ENCODE peak calls at places on chromosome 21, in seven cellular contexts. I is foreskin fibroblast; D is cardiac muscle cell; A is spleen; X is effector memory CD4-positive, alpha-beta T cell; W is kidney; G is IMR-90. N is an unnamed sample.

GRCh38 chr21:36428789-36429671 is 43.8 kb downstream of the CHAF1B start:
- DNase-seq in D (no peak), W (no peak), A (no peak), G (no peak), X (no peak), I (no peak), N (no peak)

GRCh38 chr21:34730756-34731445 is 62.1 kb downstream of the CLIC6 start:
- DNase-seq in X (no peak), D (no peak), W (no peak), I (no peak), A (no peak), G (no peak), N (no peak)

GRCh38 chr21:46594276-46594675 is 10.6 kb downstream of the S100B start:
- DNase-seq in X (no peak), G (no peak), A (no peak), W (no peak), I (no peak), D (no peak), N (no peak)

GRCh38 chr21:17351766-17352165 is 161.1 kb upstream of the CXADR start:
- DNase-seq in I (no peak), W (no peak), A (no peak), D (no peak), G (no peak), X (no peak), N (no peak)

GRCh38 chr21:27513825-27514224 is 546.9 kb upstream of the ADAMTS5 start:
- DNase-seq in A (no peak), I (peak; percentile 44), D (no peak), W (no peak), X (no peak), G (no peak), N (no peak)

GRCh38 chr21:15054089-15054488 is 10.7 kb downstream of the NRIP1 start:
- DNase-seq in A (no peak), X (no peak), W (no peak), D (no peak), G (no peak), I (no peak), N (no peak)

GRCh38 chr21:26280715-26281310 is 110.2 kb upstream of the APP start:
- DNase-seq in G (no peak), D (no peak), I (no peak), A (no peak), X (no peak), W (no peak), N (no peak)

GRCh38 chr21:41427556-41427955 is 1.5 kb downstream of the MX1 start:
- DNase-seq in I (no peak), D (no peak), W (no peak), G (no peak), A (no peak), X (no peak), N (no peak)

GRCh38 chr21:26969971-26970725 is 3.3 kb upstream of the ADAMTS5 start:
- DNase-seq in A (no peak), I (no peak), D (no peak), X (no peak), W (no peak), G (peak; percentile 22), N (no peak)

GRCh38 chr21:34878501-34878900 is 170.6 kb downstream of the RUNX1 start:
- DNase-seq in X (no peak), A (no peak), I (no peak), D (no peak), W (no peak), G (no peak), N (no peak)

GRCh38 chr21:34722684-34723300 is 54.0 kb downstream of the CLIC6 start:
- DNase-seq in I (no peak), G (no peak), A (no peak), X (no peak), W (peak; percentile 86), D (no peak), N (no peak)

GRCh38 chr21:40842197-40842552 is 4.8 kb downstream of the DSCAM start:
- DNase-seq in G (no peak), A (no peak), D (no peak), X (no peak), I (no peak), W (no peak), N (no peak)

GRCh38 chr21:35226960-35227741 is 178.0 kb upstream of the RUNX1 start:
- DNase-seq in A (no peak), X (peak; percentile 21), D (no peak), G (no peak), W (no peak), I (no peak), N (no peak)

GRCh38 chr21:42455196-42455595 is 40.8 kb downstream of the RSPH1 start:
- DNase-seq in I (no peak), W (no peak), X (no peak), D (no peak), A (peak; percentile 71), G (no peak), N (no peak)
- H3K4me3 ChIP-seq in I (no peak overlapping the region), W (no peak overlapping the region), X (no peak overlapping the region), D (no peak overlapping the region), A (no peak overlapping the region), G (no peak overlapping the region), N (no peak overlapping the region)

GRCh38 chr21:45019887-45020537 is 54.4 kb upstream of the ADARB1 start:
- DNase-seq in I (no peak), A (peak; percentile 78), G (no peak), D (no peak), W (no peak), X (no peak), N (no peak)

GRCh38 chr21:45019076-45019886 is 55.1 kb upstream of the ADARB1 start:
- DNase-seq in A (peak; percentile 71), I (no peak), X (no peak), D (no peak), G (no peak), W (peak; percentile 83), N (no peak)

GRCh38 chr21:45016491-45017375 is 57.6 kb upstream of the ADARB1 start:
- DNase-seq in W (peak; percentile 69), X (no peak), D (no peak), A (peak; percentile 49), G (no peak), I (no peak), N (no peak)

GRCh38 chr21:45017376-45017960 is 56.9 kb upstream of the ADARB1 start:
- DNase-seq in G (peak; percentile 19), D (no peak), A (peak; percentile 31), I (no peak), W (no peak), X (no peak), N (no peak)

GRCh38 chr21:45018131-45019075 is 56.0 kb upstream of the ADARB1 start:
- DNase-seq in G (no peak), A (peak; percentile 68), I (no peak), W (peak; percentile 76), X (no peak), D (peak; percentile 28), N (no peak)
- H3K4me3 ChIP-seq in G (peak overlapping the region; percentile 35), A (peak overlapping the region; percentile 29), I (peak overlapping the region; percentile 39), W (no peak overlapping the region), X (peak overlapping the region; percentile 32), D (peak overlapping the region; percentile 35), N (peak overlapping the region; percentile 23)

DNA sequence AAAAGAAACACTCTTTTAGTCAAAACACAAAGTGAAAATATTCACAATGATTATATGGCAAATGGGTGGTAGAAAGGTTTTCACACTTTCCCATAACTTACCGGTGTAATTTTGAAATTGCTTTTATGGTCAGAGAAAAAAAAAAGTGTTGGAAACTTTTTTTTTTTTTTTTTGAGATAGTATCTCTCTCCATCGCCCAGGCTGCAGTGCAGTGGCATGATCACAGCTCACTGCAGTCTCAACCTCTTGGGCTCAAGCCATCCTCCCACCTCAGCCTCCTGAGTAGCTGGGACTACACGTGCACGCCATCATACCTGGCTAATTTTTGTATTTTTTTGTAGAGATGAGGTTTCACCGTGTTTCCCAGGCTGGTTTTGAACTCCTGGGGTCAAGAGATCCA is 3.3 kb downstream of the IFNGR2 start:
- DNase-seq in D (no peak), X (no peak), W (no peak), I (no peak), A (no peak), G (no peak), N (no peak)
- H3K4me3 ChIP-seq in D (no peak overlapping the region), X (no peak overlapping the region), W (no peak overlapping the region), I (no peak overlapping the region), A (no peak overlapping the region), G (no peak overlapping the region), N (no peak overlapping the region)

GRCh38 chr21:44927587-44928461 is 7.1 kb upstream of the ITGB2 start:
- DNase-seq in X (peak; percentile 72), D (peak; percentile 61), A (peak; percentile 96), G (peak; percentile 56), W (peak; percentile 94), I (peak; percentile 53), N (peak; percentile 62)

GRCh38 chr21:44925027-44925755 is 4.5 kb upstream of the ITGB2 start:
- DNase-seq in I (peak; percentile 42), A (peak; percentile 44), X (no peak), D (peak; percentile 83), G (peak; percentile 64), W (no peak), N (peak; percentile 23)

GRCh38 chr21:44927259-44927586 is 6.5 kb upstream of the ITGB2 start:
- DNase-seq in I (no peak), D (no peak), G (no peak), A (no peak), W (no peak), X (no peak), N (no peak)

GRCh38 chr21:44924611-44925010 is 3.9 kb upstream of the ITGB2 start:
- DNase-seq in X (no peak), I (no peak), A (peak; percentile 50), D (no peak), W (no peak), G (no peak), N (no peak)

DNA sequence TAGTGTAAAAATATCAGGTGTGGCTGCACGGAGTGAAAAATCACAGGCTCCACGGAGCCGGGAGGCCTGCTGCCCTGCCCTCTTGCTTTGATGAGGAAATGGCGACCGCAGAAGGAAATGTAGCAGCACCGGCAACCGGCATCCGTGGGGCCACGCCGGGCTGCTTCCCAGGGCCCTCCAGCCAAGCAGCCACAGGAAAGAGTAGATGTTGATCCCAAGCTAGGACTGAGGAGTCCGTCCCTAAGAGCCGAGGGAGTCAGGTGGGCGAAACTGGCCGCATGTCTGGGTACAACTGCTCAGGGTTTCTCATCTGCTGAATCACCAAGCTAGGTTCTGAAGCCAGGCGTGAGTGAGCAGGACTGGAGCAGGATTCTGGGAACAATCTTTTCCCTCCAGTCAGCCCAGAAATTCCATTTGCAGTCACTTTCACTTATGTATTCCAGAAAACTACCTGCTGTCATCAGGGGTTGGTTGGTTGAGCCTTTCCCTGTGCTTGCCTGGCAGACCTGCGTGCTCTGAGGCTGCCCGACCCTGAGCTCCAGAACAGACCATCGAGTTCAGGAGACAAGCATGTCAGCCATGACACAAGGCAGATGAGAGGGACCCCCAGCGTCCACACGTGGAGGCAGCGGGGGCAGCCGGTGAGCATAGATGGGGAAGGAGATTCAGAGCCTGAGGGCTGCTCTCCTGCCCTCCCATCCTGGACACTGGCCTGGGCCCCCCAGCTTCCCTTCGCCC is 5.8 kb upstream of the ITGB2 start:
- DNase-seq in D (peak; percentile 13), X (peak; percentile 51), I (no peak), A (peak; percentile 89), W (peak; percentile 73), G (peak; percentile 29), N (no peak)
- H3K4me3 ChIP-seq in D (no peak overlapping the region), X (peak overlapping the region; percentile 71), I (no peak overlapping the region), A (peak overlapping the region; percentile 10), W (no peak overlapping the region), G (no peak overlapping the region), N (no peak overlapping the region)